ENCODE peak calls at places on chromosomes 16 and 17, in ten cellular contexts. Z is uterus; I is effector memory CD4-positive, alpha-beta T cell; R is psoas muscle; D is ascending aorta; L is hepatocyte; Y is SJSA1; N is transverse colon; W is GM12878; C is heart right ventricle. H is an unnamed sample.

GRCh38 chr17:76528156-76528527 is 9.4 kb downstream of the CYGB start:
- DNase-seq in Z (peak), I (no peak), R (no peak), D (no peak), L (no peak), Y (peak), N (no peak), W (no peak), C (no peak), H (no peak)

GRCh38 chr17:69716571-69716970 is 302.1 kb downstream of the MAP2K6 start:
- DNase-seq in Z (no peak), I (no peak), R (no peak), D (no peak), L (no peak), Y (no peak), N (no peak), W (no peak), C (no peak), H (peak)

GRCh38 chr17:79808763-79809529 is 12.1 kb upstream of the CBX8 start:
- DNase-seq in Z (no peak), I (no peak), R (no peak), D (no peak), L (peak), Y (no peak), N (peak), W (no peak), C (no peak), H (no peak)

GRCh38 chr16:81645303-81645702 is 133.8 kb upstream of the PLCG2 start:
- DNase-seq in Z (peak), I (no peak), R (no peak), D (peak), L (peak), Y (peak), N (peak), W (no peak), C (peak), H (peak)

GRCh38 chr17:64732336-64733006 is 70.4 kb upstream of the SMURF2 start:
- DNase-seq in Z (no peak), I (no peak), R (peak), D (no peak), L (no peak), Y (peak), N (no peak), W (no peak), C (peak), H (peak)

GRCh38 chr17:8746501-8747236 is 2.0 kb upstream of the CCDC42 start:
- DNase-seq in Z (no peak), I (no peak), R (no peak), D (no peak), L (no peak), Y (no peak), N (no peak), W (peak), C (no peak), H (no peak)

GRCh38 chr16:57862698-57863433 is 60.6 kb upstream of the KIFC3 start:
- DNase-seq in Z (no peak), I (no peak), R (no peak), D (no peak), L (peak), Y (no peak), N (peak), W (no peak), C (no peak), H (no peak)

GRCh38 chr17:80475949-80476876 is at the start of gene NPTX1:
- DNase-seq in Z (no peak), I (no peak), R (no peak), D (no peak), L (peak), Y (no peak), N (no peak), W (no peak), C (no peak), H (peak)

GRCh38 chr17:64115871-64116534 is 13.9 kb downstream of the ERN1 start:
- DNase-seq in Z (no peak), I (no peak), R (no peak), D (no peak), L (no peak), Y (no peak), N (no peak), W (no peak), C (no peak), H (peak)

GRCh38 chr17:32275060-32276042 is 9.7 kb downstream of the RHBDL3 start:
- DNase-seq in Z (peak), I (no peak), R (peak), D (peak), L (peak), Y (peak), N (no peak), W (no peak), C (no peak), H (peak)

GRCh38 chr16:49466881-49467280 is 93.3 kb downstream of the C16orf78 start:
- DNase-seq in Z (no peak), I (no peak), R (no peak), D (no peak), L (no peak), Y (no peak), N (no peak), W (no peak), C (no peak), H (no peak)

GRCh38 chr16:10923146-10923649 is 19.1 kb downstream of the DEXI start:
- DNase-seq in Z (no peak), I (no peak), R (no peak), D (no peak), L (no peak), Y (no peak), N (no peak), W (no peak), C (no peak), H (no peak)

GRCh38 chr16:12546918-12547607 is 256.6 kb downstream of the CPPED1 start:
- DNase-seq in Z (no peak), I (no peak), R (no peak), D (no peak), L (no peak), Y (no peak), N (no peak), W (peak), C (no peak), H (peak)

GRCh38 chr16:11136600-11136999 is 119.4 kb downstream of the SOCS1 start:
- DNase-seq in Z (no peak), I (no peak), R (peak), D (no peak), L (no peak), Y (peak), N (no peak), W (no peak), C (peak), H (peak)

GRCh38 chr17:42566873-42567573 is at the start of gene MLX:
- DNase-seq in Z (peak), I (peak), R (peak), D (peak), L (peak), Y (peak), N (peak), W (peak), C (peak), H (peak)

GRCh38 chr17:30068465-30068864 is 48.2 kb upstream of the NSRP1 start:
- DNase-seq in Z (no peak), I (no peak), R (no peak), D (no peak), L (no peak), Y (no peak), N (no peak), W (no peak), C (no peak), H (no peak)

GRCh38 chr17:34816806-34817205 is 144.5 kb downstream of the CCT6B start:
- DNase-seq in Z (no peak), I (no peak), R (no peak), D (no peak), L (no peak), Y (no peak), N (no peak), W (no peak), C (no peak), H (no peak)

GRCh38 chr16:89737341-89738071 is 16.2 kb downstream of the ZNF276 start:
- DNase-seq in Z (no peak), I (peak), R (no peak), D (no peak), L (no peak), Y (no peak), N (no peak), W (no peak), C (no peak), H (no peak)

GRCh38 chr16:63625141-63625540 is 1496.7 kb downstream of the CDH11 start:
- DNase-seq in Z (no peak), I (no peak), R (no peak), D (no peak), L (peak), Y (no peak), N (no peak), W (no peak), C (no peak), H (no peak)

GRCh38 chr17:13323990-13324389 is 277.7 kb downstream of the HS3ST3A1 start:
- DNase-seq in Z (no peak), I (no peak), R (no peak), D (no peak), L (peak), Y (no peak), N (no peak), W (no peak), C (no peak), H (no peak)

GRCh38 chr17:14672830-14673229 is 371.9 kb downstream of the HS3ST3B1 start:
- DNase-seq in Z (no peak), I (no peak), R (no peak), D (no peak), L (peak), Y (no peak), N (no peak), W (no peak), C (no peak), H (peak)

GRCh38 chr16:47073223-47074155 is 70.3 kb downstream of the NETO2 start:
- DNase-seq in Z (no peak), I (no peak), R (no peak), D (no peak), L (no peak), Y (peak), N (peak), W (peak), C (no peak), H (no peak)

GRCh38 chr16:58222532-58223316 is 24.8 kb upstream of the CSNK2A2 start:
- DNase-seq in Z (no peak), I (no peak), R (no peak), D (no peak), L (peak), Y (no peak), N (no peak), W (no peak), C (no peak), H (peak)

GRCh38 chr16:13811834-13812233 is 108.1 kb upstream of the ERCC4 start:
- DNase-seq in Z (no peak), I (no peak), R (no peak), D (no peak), L (no peak), Y (no peak), N (no peak), W (no peak), C (no peak), H (no peak)

GRCh38 chr16:483351-484075 is 44.0 kb upstream of the CAPN15 start:
- DNase-seq in Z (no peak), I (no peak), R (no peak), D (no peak), L (peak), Y (no peak), N (no peak), W (no peak), C (peak), H (no peak)

GRCh38 chr16:4693956-4694663 is 748 bp downstream of the NUDT16L1 start:
- DNase-seq in Z (peak), I (peak), R (peak), D (no peak), L (peak), Y (peak), N (peak), W (no peak), C (no peak), H (peak)

GRCh38 chr16:85613609-85614337 is 651 bp downstream of the GSE1 start:
- DNase-seq in Z (peak), I (no peak), R (peak), D (no peak), L (peak), Y (no peak), N (peak), W (no peak), C (peak), H (peak)

GRCh38 chr16:70715113-70715711 is 29.4 kb upstream of the MTSS2 start:
- DNase-seq in Z (peak), I (no peak), R (peak), D (peak), L (peak), Y (peak), N (peak), W (no peak), C (peak), H (peak)

GRCh38 chr16:74015953-74016352 is 280.7 kb upstream of the PSMD7 start:
- DNase-seq in Z (no peak), I (no peak), R (no peak), D (no peak), L (no peak), Y (no peak), N (no peak), W (no peak), C (no peak), H (no peak)

GRCh38 chr16:67546091-67546501 is 16.2 kb upstream of the CTCF start:
- DNase-seq in Z (no peak), I (no peak), R (no peak), D (no peak), L (no peak), Y (no peak), N (no peak), W (no peak), C (no peak), H (no peak)

DNA sequence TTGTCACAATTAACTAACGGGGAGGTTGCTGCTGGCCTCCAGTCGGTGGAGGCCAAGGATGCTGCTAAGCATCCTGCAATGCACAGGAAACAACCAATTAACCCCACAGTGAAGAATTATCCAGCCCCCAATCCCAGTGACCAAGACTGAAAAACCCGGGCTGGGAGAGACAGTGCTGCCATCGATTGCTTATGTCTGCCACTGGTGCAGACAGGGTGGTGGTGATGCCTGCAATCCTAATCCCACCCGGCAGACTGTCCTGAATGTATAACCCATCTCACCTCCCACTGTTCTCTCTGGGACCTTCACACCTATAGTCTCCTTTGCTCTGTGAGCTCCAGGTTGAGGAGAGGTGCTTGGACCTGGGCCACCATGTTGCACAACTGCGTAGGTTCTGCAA is 42.3 kb upstream of the KLHDC4 start:
- DNase-seq in Z (no peak), I (no peak), R (no peak), D (no peak), L (no peak), Y (no peak), N (no peak), W (no peak), C (no peak), H (no peak)
- H3K4me3 ChIP-seq in Z (no peak), I (no peak), R (no peak), D (no peak), L (no peak), Y (no peak), N (no peak), W (no peak), C (no peak), H (no peak)

GRCh38 chr17:17981330-17981729 is 8.7 kb downstream of the DRC3 start:
- DNase-seq in Z (no peak), I (no peak), R (no peak), D (no peak), L (no peak), Y (no peak), N (no peak), W (no peak), C (no peak), H (no peak)

GRCh38 chr17:17976931-17977570 is 4.4 kb downstream of the DRC3 start:
- DNase-seq in Z (no peak), I (no peak), R (no peak), D (no peak), L (no peak), Y (no peak), N (no peak), W (no peak), C (no peak), H (no peak)

GRCh38 chr17:17979778-17980177 is 7.1 kb downstream of the DRC3 start:
- DNase-seq in Z (no peak), I (no peak), R (no peak), D (no peak), L (no peak), Y (no peak), N (no peak), W (no peak), C (no peak), H (no peak)

GRCh38 chr17:17975441-17975840 is 2.8 kb downstream of the DRC3 start:
- DNase-seq in Z (no peak), I (no peak), R (no peak), D (no peak), L (no peak), Y (no peak), N (no peak), W (no peak), C (no peak), H (no peak)

GRCh38 chr17:17978481-17979424 is 6.1 kb downstream of the DRC3 start:
- DNase-seq in Z (no peak), I (no peak), R (no peak), D (no peak), L (no peak), Y (no peak), N (no peak), W (no peak), C (no peak), H (no peak)
- H3K27ac ChIP-seq in Z (no peak), I (no peak), R (no peak), D (no peak), L (no peak), Y (no peak), N (no peak), W (no peak), C (no peak), H (no peak)

DNA sequence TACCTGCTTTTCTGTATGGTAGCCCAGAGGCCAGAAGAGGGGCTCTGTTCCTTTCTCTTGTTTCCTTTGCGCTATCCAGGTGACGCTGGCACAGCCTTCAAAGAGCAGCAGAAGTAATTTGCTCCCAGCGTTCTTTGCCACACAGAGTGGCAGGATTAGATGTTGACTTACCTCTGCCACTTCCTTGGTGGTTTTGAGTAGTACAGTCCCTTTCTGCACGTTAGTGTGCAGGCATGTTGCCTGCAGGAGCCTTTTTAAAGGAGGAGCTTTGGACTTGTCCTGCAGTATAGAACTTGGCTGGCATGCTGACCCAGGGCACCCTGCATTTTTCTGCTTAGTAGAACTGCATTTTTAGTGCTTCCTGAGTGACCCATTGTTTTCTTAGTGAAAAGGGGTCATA is at the start of gene ABCC11:
- DNase-seq in Z (no peak), I (no peak), R (no peak), D (no peak), L (no peak), Y (no peak), N (no peak), W (no peak), C (no peak), H (no peak)
- H3K4me3 ChIP-seq in Z (no peak), I (no peak), R (peak), D (no peak), L (no peak), Y (no peak), N (no peak), W (peak), C (peak), H (peak)

GRCh38 chr17:1423456-1424135 is 23.6 kb upstream of the YWHAE start:
- DNase-seq in Z (no peak), I (no peak), R (no peak), D (no peak), L (no peak), Y (no peak), N (no peak), W (no peak), C (no peak), H (peak)
- H3K27ac ChIP-seq in Z (no peak), I (no peak), R (peak), D (peak), L (peak), Y (peak), N (no peak), W (no peak), C (peak), H (peak)

DNA sequence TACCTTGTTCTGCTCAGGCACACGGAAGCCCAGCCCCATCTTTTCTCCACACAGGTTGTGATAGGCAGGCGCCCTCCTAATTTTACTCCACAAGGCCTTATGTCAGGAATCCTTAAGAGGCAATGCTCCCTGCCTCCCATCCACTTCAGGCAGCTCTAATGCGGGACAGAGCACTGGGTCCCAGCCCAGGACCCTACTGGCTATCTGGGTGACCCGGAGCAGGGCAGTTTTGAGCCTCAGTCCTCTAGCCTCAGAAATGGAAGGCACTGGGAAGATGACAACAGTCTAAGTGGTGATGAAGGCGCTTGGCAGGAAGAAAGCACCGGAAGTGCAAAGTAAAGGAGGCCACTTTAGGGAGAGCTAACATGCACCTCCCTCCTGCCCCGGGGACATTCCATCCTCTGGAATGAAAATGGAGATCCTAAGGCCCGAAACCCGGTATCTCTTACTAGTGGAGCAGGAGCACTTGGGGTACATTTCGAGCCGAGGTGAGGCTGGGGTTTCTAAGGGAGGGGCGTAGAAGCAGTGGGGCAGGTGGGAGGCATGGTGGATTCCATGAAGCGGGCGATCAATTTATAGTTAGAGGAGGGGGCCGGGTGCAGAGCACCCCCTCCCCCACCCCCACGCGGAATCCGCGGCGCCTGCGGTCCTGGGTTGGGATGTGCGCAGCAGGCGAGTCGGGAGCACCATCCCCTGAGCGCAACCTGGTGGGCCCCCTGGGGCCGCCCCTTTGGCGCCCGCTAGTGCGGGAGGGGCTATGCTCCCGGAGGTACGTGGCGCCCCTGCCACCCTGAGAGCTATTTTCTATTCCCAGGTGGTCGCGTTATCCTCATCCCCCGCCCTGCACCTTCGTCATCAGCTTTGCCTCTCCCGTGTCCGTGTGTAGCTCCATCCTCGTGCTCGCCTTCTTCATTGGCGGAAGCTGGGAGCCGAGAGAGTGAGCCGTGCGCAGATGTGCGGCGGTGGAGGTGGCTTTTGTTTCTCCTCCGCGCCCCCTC is 4.9 kb downstream of the MT1F start:
- DNase-seq in Z (no peak), I (no peak), R (no peak), D (no peak), L (no peak), Y (no peak), N (no peak), W (no peak), C (no peak), H (no peak)
- H3K4me3 ChIP-seq in Z (no peak), I (peak), R (no peak), D (no peak), L (no peak), Y (no peak), N (no peak), W (no peak), C (peak), H (no peak)

GRCh38 chr17:16589097-16589969 is 20.3 kb upstream of the ZNF287 start:
- DNase-seq in Z (peak), I (peak), R (peak), D (peak), L (peak), Y (peak), N (peak), W (peak), C (peak), H (peak)

GRCh38 chr17:16593356-16594102 is 24.5 kb upstream of the ZNF287 start:
- DNase-seq in Z (no peak), I (no peak), R (no peak), D (no peak), L (no peak), Y (no peak), N (no peak), W (no peak), C (no peak), H (peak)
- H3K27ac ChIP-seq in Z (no peak), I (no peak), R (no peak), D (no peak), L (no peak), Y (no peak), N (no peak), W (no peak), C (no peak), H (no peak)

GRCh38 chr17:50835563-50836231 is at the start of gene WFIKKN2:
- DNase-seq in Z (no peak), I (no peak), R (no peak), D (no peak), L (no peak), Y (no peak), N (peak), W (no peak), C (no peak), H (no peak)
- H3K4me3 ChIP-seq in Z (peak), I (no peak), R (peak), D (peak), L (no peak), Y (no peak), N (peak), W (no peak), C (peak), H (no peak)

GRCh38 chr16:72990571-72990970 is 57.4 kb downstream of the ZFHX3 start:
- DNase-seq in Z (no peak), I (no peak), R (no peak), D (no peak), L (no peak), Y (no peak), N (no peak), W (no peak), C (no peak), H (no peak)
- H3K27ac ChIP-seq in Z (peak), I (no peak), R (peak), D (peak), L (peak), Y (peak), N (peak), W (no peak), C (peak), H (peak)